ENCODE peak calls at places on chromosomes 5 and 9, in five cellular contexts. P, Z, F, X and A are unnamed samples.

GRCh38 chr9:101117091-101117490 is 88.6 kb downstream of the PLPPR1 start:
- DNase-seq in X (no peak), Z (no peak), F (no peak), P (no peak), A (no peak)

GRCh38 chr9:69485466-69485865 is 160.5 kb downstream of the ENTREP1 start:
- DNase-seq in P (no peak), Z (no peak), F (no peak), X (no peak), A (no peak)

GRCh38 chr9:28073278-28073677 is 500.0 kb upstream of the C9orf72 start:
- DNase-seq in F (peak), P (peak), Z (peak), X (peak), A (no peak)

GRCh38 chr5:74625742-74626241 is 14.7 kb downstream of the ENC1 start:
- DNase-seq in P (no peak), Z (no peak), X (no peak), F (no peak), A (peak)

GRCh38 chr5:123997354-123998215 is 485.6 kb downstream of the CSNK1G3 start:
- DNase-seq in P (peak), F (peak), Z (peak), X (peak), A (no peak)

GRCh38 chr9:12884736-12885395 is 110.0 kb downstream of the LURAP1L start:
- DNase-seq in F (no peak), P (peak), X (no peak), Z (peak), A (no peak)

GRCh38 chr5:40734986-40735385 is 20.8 kb downstream of the TTC33 start:
- DNase-seq in X (no peak), F (no peak), P (peak), Z (no peak), A (no peak)

GRCh38 chr5:122390107-122390506 is 78.1 kb downstream of the SNCAIP start:
- DNase-seq in Z (no peak), F (no peak), X (no peak), P (no peak), A (no peak)

GRCh38 chr5:157750320-157750719 is 6.8 kb downstream of the LSM11 start:
- DNase-seq in F (no peak), X (no peak), P (peak), Z (peak), A (no peak)

GRCh38 chr5:61186634-61187033 is 24.4 kb upstream of the SMIM15 start:
- DNase-seq in F (no peak), X (no peak), Z (no peak), P (no peak), A (no peak)

GRCh38 chr5:154107010-154107409 is 68.2 kb downstream of the MFAP3 start:
- DNase-seq in P (no peak), X (no peak), F (no peak), Z (no peak), A (no peak)

GRCh38 chr5:154098465-154098864 is 59.7 kb downstream of the MFAP3 start:
- DNase-seq in Z (no peak), X (no peak), P (no peak), F (no peak), A (no peak)

GRCh38 chr5:154101184-154101583 is 62.4 kb downstream of the MFAP3 start:
- DNase-seq in Z (no peak), X (no peak), P (no peak), F (no peak), A (no peak)

GRCh38 chr5:154107729-154108128 is 69.0 kb downstream of the MFAP3 start:
- DNase-seq in F (no peak), P (no peak), Z (no peak), X (no peak), A (peak)

DNA sequence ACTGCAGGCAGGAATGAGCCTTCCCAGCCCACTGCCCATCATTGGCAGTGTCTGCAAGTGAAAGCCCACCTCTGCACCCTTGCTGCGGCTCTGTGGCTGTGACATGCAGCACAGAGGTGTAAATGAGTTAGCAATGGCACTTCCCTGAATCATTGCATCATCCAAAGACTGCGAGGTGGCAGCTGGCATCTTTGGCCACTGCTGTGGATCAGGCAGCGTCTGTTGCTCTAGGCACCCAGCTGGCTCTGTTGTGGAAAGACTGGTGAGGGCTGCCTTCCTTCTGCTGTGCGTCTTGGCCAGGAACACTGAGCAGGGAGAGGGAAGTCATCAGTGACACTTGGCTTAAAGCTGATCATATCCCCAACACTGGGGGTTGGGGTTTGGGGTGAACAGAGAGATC is 64.5 kb downstream of the MFAP3 start:
- DNase-seq in P (no peak), Z (no peak), F (no peak), X (no peak), A (no peak)
- H2AK5ac ChIP-seq in P (no peak), Z (no peak), F (no peak), X (no peak), A (no peak)

GRCh38 chr5:159906463-159906862 is 9.8 kb upstream of the ADRA1B start:
- DNase-seq in F (no peak), X (no peak), Z (no peak), P (no peak), A (no peak)

GRCh38 chr5:159907689-159908088 is 8.6 kb upstream of the ADRA1B start:
- DNase-seq in F (no peak), X (no peak), Z (no peak), P (no peak), A (no peak)

GRCh38 chr5:159906957-159907356 is 9.3 kb upstream of the ADRA1B start:
- DNase-seq in X (no peak), Z (no peak), F (no peak), P (no peak), A (no peak)

GRCh38 chr5:159904874-159905273 is 11.4 kb upstream of the ADRA1B start:
- DNase-seq in X (no peak), P (no peak), F (no peak), Z (no peak), A (no peak)

GRCh38 chr5:159905496-159905895 is 10.8 kb upstream of the ADRA1B start:
- DNase-seq in X (no peak), F (no peak), P (peak), Z (peak), A (no peak)
- H2BK120ac ChIP-seq in X (no peak), F (no peak), P (no peak), Z (no peak), A (no peak)

DNA sequence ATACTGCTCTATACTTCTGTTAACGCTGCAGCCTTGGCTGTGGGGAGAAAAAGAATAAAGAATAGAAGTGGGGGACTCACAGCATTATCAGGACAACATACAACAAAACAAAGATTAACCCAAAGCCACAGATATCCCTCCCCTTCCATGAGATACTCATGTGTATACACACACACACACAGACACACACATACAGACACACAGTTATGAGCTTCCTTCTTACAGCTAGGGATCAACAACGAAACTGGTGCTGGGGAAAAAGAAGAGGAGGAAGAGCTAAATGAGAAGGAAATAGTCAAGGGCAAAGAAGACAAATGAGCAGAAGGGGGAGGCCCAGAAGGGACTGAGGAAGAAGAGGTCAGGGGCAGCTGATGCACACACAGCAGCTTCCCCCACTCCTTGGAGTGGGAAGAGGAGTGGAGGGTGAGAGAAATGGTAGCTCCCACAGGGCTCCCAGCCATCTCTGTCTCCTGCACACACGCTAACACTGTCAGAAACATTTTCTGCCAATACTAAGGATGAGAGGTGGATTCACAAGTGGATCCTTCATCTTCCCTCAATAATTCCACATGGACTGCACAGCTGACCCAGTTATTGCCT is 66.2 kb downstream of the SIL1 start:
- DNase-seq in X (no peak), Z (peak), P (peak), F (no peak), A (no peak)
- H3K14ac ChIP-seq in X (peak), Z (no peak), P (peak), F (no peak), A (no peak)

GRCh38 chr5:55484531-55484930 is 50.2 kb downstream of the PLPP1 start:
- DNase-seq in X (no peak), P (no peak), F (no peak), Z (no peak), A (peak)
- H2AK5ac ChIP-seq in X (no peak), P (no peak), F (no peak), Z (no peak), A (no peak)

GRCh38 chr9:73146113-73146815 is 5.4 kb upstream of the ANXA1 start:
- DNase-seq in Z (no peak), F (no peak), P (no peak), X (no peak), A (no peak)
- H2BK120ac ChIP-seq in Z (no peak), F (no peak), P (peak), X (no peak), A (no peak)

GRCh38 chr5:178204205-178205009 is at the start of gene HNRNPAB:
- DNase-seq in F (peak), P (peak), Z (peak), X (peak), A (peak)
- H3K14ac ChIP-seq in F (peak), P (peak), Z (peak), X (peak), A (peak)

GRCh38 chr9:113184509-113184908 is 33.7 kb downstream of the SLC31A2 start:
- DNase-seq in P (peak), Z (peak), X (no peak), F (no peak), A (no peak)

GRCh38 chr9:113185271-113185670 is 34.5 kb downstream of the SLC31A2 start:
- DNase-seq in P (no peak), F (no peak), X (no peak), Z (peak), A (no peak)

GRCh38 chr9:113186241-113186755 is 34.8 kb downstream of the FKBP15 start:
- DNase-seq in Z (no peak), X (no peak), F (no peak), P (no peak), A (no peak)

GRCh38 chr9:113184089-113184488 is 33.3 kb downstream of the SLC31A2 start:
- DNase-seq in Z (no peak), P (no peak), X (no peak), F (no peak), A (no peak)

DNA sequence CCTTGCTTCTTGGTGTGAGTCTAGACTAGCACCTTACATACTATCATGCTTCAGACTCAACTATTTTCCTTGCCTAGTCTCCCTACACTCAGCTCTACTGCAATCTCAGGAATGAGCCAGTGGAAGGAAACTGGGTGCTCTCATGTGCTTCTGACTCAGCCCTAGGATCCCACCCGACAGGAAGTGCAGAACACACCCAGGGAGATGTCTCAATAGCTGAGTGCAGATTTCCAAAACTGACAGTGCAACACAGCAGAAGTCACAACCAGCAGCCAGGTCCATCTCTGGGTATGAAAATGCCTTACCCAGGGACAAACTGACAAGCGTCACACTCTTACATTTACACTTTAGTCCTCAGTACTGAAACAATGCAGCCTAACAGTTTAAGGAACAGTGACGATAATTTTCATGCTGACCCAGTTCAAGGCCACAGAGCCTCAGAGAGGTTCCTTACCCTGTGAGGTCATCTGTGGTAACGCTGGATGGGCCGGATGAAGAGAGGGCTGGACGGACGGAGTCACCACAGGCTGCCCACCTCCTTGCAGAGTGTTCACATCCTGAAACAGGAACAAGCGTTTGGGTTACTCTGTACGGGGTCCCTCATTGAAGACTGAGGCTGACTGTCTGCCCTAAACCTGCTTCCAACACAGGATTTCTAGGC is 33.0 kb downstream of the FKBP15 start:
- DNase-seq in Z (peak), P (peak), F (peak), X (no peak), A (no peak)
- H2AK5ac ChIP-seq in Z (no peak), P (peak), F (no peak), X (no peak), A (no peak)

DNA sequence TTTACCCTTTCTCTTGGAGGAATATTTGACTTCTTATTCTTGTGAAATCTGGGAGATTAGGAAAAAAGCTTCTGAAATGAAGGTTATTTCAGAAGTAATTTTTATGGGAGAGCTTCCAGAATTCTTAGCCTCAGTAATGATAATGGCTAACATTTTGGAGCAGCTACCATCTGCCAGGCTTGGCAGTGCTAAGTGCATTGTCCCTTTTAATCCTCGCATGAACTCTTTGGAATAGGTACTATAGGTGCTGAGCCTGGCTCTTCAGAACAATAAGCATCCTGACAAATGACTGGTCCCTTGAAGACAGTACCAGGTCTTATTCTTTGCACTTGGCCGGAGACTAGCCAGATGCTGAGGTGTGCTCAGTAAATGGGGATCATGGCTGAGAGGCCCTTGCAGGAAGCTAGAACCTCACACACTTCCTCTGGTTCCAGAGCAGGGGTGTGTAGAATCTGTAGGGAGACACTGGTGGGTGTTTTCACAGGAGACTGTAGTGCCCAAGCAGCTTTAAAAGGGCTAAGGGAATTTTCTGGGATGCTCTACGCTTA is 90.7 kb downstream of the RCL1 start:
- DNase-seq in X (no peak), Z (no peak), F (no peak), P (no peak), A (no peak)
- H2BK120ac ChIP-seq in X (no peak), Z (no peak), F (no peak), P (no peak), A (no peak)

GRCh38 chr5:145586664-145587307 is 248.4 kb downstream of the PRELID2 start:
- DNase-seq in F (no peak), P (no peak), X (no peak), Z (no peak), A (no peak)

GRCh38 chr5:145587308-145588071 is 247.7 kb downstream of the PRELID2 start:
- DNase-seq in Z (peak), P (peak), X (no peak), F (no peak), A (no peak)

GRCh38 chr5:145588113-145588512 is 247.0 kb downstream of the PRELID2 start:
- DNase-seq in P (peak), Z (no peak), X (no peak), F (no peak), A (no peak)

GRCh38 chr5:145589063-145589462 is 246.1 kb downstream of the PRELID2 start:
- DNase-seq in Z (no peak), F (no peak), X (no peak), P (no peak), A (no peak)

DNA sequence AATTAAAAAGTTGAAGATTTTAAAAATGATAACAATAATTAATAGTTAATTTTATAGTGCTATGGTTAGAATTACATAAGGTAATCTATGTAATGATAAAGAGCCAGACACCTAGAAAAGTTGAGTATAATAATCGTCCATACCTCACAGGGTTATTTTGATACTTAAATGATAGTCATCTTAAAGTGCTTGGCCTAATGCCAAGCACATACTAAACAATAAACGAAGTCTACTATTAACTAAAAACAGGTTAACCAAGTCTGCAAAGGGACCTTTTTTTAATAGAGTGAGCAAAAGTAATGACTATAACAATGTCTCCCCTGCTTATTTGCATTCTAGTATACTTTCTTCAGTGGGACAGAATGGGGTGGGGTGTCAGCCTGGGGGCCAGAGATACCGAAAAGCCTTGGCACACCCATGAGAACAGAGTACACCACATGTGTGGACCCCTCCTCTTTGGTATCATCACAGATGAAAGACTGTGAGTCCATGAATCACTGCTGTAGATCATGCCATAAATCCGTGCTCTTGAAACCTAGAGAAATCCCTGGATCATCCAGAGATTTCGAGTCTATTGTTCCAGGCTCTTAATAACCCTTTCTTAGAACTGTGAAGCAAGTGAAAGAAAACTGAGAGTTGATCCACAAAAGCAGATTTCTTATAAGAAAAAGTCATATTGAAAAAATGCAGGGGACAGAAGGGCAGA is 249.5 kb downstream of the PRELID2 start:
- DNase-seq in F (no peak), P (no peak), X (no peak), Z (no peak), A (no peak)
- H3K14ac ChIP-seq in F (no peak), P (no peak), X (no peak), Z (no peak), A (no peak)

GRCh38 chr5:81179959-81180358 is 53.2 kb upstream of the CKMT2 start:
- DNase-seq in P (no peak), Z (no peak), F (no peak), X (no peak), A (no peak)
- H2AK5ac ChIP-seq in P (no peak), Z (no peak), F (no peak), X (no peak), A (no peak)